ENCODE peak calls at places on chromosomes 13 and 19, in four cellular contexts. X is sigmoid colon, V is SK-N-SH, Z is suprapubic skin. M is an unnamed sample.

GRCh38 chr13:76711515-76712182 is 174.6 kb downstream of the KCTD12 start:
- DNase-seq in V (no peak), Z (no peak), X (peak), M (no peak)

GRCh38 chr19:46608581-46609345 is 7.6 kb downstream of the CALM3 start:
- DNase-seq in X (peak), V (peak), Z (peak), M (no peak)

GRCh38 chr19:3573162-3573857 is 566 bp downstream of the HMG20B start:
- DNase-seq in V (no peak), X (peak), Z (no peak), M (peak)

GRCh38 chr13:44818428-44818827 is 170.8 kb downstream of the NUFIP1 start:
- DNase-seq in V (peak), X (no peak), Z (no peak), M (no peak)

GRCh38 chr19:49983645-49984229 is 22.8 kb upstream of the SIGLEC11 start:
- DNase-seq in X (no peak), V (peak), Z (peak), M (peak)

GRCh38 chr13:75906315-75906714 is 270.2 kb downstream of the LMO7 start:
- DNase-seq in Z (no peak), V (no peak), X (no peak), M (no peak)

GRCh38 chr13:46012404-46012803 is 40.1 kb downstream of the ZC3H13 start:
- DNase-seq in V (no peak), Z (no peak), X (no peak), M (no peak)

GRCh38 chr13:51246005-51246404 is 23.8 kb downstream of the FAM124A start:
- DNase-seq in V (peak), Z (no peak), X (no peak), M (no peak)

GRCh38 chr19:21210037-21210621 is 68.3 kb downstream of the ZNF431 start:
- DNase-seq in V (no peak), Z (no peak), X (no peak), M (no peak)

GRCh38 chr13:98773053-98773452 is 20.6 kb upstream of the SLC15A1 start:
- DNase-seq in X (no peak), V (no peak), Z (no peak), M (peak)

GRCh38 chr13:45215392-45216077 is 14.7 kb upstream of the KCTD4 start:
- DNase-seq in Z (no peak), X (no peak), V (no peak), M (no peak)

DNA sequence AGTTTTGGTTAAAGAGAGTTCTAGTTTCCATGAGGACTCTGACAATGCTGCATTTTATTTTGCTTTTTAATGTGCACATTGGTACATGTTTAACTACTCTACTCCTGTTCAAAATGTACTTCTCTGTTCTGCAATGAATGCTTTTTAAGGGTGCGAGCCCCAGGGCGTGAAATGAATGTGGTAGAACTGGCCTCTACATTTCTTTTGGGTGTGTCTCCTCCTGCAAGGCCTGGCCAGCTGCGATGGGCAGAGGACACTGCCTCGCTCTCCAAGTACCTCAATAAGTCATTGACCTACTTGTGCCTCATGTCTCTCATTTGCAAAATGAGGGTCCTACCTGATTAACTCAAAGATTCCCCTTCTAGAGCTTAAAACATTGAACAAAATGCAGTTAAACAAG is 6.7 kb downstream of the RGS9BP start:
- DNase-seq in X (no peak), Z (no peak), V (no peak), M (no peak)
- TF ChIP-seq POLR2AphosphoS5 in X (no peak), Z (no peak), V (no peak), M (no peak)

GRCh38 chr19:1175020-1175419 is 952 bp upstream of the SBNO2 start:
- DNase-seq in V (no peak), X (no peak), Z (no peak), M (no peak)

GRCh38 chr19:1181606-1182005 is 7.5 kb upstream of the SBNO2 start:
- DNase-seq in X (no peak), Z (no peak), V (no peak), M (peak)

GRCh38 chr19:1173845-1174809 is at the start of gene SBNO2:
- DNase-seq in Z (peak), V (peak), X (peak), M (peak)

GRCh38 chr19:1173160-1173844 is 766 bp downstream of the SBNO2 start:
- DNase-seq in Z (peak), X (peak), V (peak), M (peak)

GRCh38 chr19:1177322-1178114 is 3.5 kb upstream of the SBNO2 start:
- DNase-seq in V (no peak), Z (no peak), X (peak), M (peak)
- H3K4me3 ChIP-seq in V (no peak), Z (no peak), X (no peak), M (no peak)

DNA sequence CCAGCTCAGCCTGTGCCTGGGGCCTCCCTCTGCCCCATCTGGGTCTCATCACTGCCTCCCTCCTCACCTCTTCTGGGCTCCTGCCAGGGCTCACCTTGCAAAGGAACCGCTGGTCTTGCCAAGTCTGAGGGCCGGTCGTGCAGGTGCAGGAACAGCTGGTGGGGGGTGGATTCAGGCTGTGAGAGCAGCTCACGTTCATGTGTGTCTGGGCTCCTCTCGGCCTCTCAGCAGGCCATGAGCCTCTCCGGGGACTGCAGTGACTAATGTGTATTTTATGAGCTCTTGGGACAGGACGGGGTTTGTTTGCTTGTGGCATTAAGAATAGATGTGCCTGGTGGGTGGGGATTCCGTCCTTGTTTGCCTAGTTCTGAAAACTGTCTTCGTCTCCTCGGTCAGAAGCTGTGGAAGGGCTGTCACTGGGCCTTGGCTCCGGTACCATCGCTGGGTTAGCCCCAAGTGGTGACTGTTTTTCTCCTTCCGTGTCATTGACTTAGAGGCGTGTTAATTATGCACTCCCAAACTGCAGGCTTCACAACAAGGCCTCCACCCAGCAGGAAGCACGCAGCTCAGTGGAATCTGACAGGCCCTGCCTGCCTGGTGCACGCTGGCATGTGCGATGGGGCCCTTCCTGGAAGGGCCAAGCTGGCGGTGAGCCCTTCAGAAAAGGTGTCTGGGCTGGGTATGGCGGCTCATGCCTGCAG is 77.6 kb downstream of the KDM4B start:
- DNase-seq in X (no peak), Z (no peak), V (no peak), M (peak)
- TF ChIP-seq POLR2AphosphoS5 in X (no peak), Z (no peak), V (no peak), M (no peak)

GRCh38 chr19:48136547-48136946 is 25.9 kb upstream of the PLA2G4C start:
- DNase-seq in X (no peak), Z (no peak), V (no peak), M (no peak)
- H3K4me3 ChIP-seq in X (no peak), Z (no peak), V (no peak), M (no peak)

GRCh38 chr19:40662925-40663711 is 27.3 kb downstream of the NUMBL start:
- DNase-seq in X (peak), Z (peak), V (peak), M (peak)
- TF ChIP-seq POLR2AphosphoS5 in X (peak), Z (no peak), V (peak), M (peak)

GRCh38 chr19:40445637-40445944 is 1.5 kb upstream of the SERTAD3 start:
- DNase-seq in Z (no peak), V (no peak), X (no peak), M (no peak)

GRCh38 chr19:40443930-40444180 is 280 bp downstream of the SERTAD3 start:
- DNase-seq in V (no peak), Z (no peak), X (no peak), M (no peak)

GRCh38 chr19:40445945-40446784 is 2.0 kb upstream of the SERTAD3 start:
- DNase-seq in X (no peak), Z (no peak), V (no peak), M (no peak)

GRCh38 chr19:40444181-40445005 is at the start of gene SERTAD3:
- DNase-seq in Z (peak), V (peak), X (peak), M (peak)

GRCh38 chr19:40445006-40445312 is 824 bp upstream of the SERTAD3 start:
- DNase-seq in V (no peak), X (no peak), Z (no peak), M (no peak)
- H3K4me3 ChIP-seq in V (peak), X (peak), Z (peak), M (peak)